ENCODE peak calls at places on chromosomes 12 and 14, in five cellular contexts. A, Z, D, L and F are unnamed samples.

GRCh38 chr12:100858658-100859057 is 64.1 kb downstream of the ANO4 start:
- DNase-seq in A (no peak), Z (no peak), D (no peak), L (no peak), F (no peak)

GRCh38 chr14:91961297-91962220 is 14.1 kb upstream of the FBLN5 start:
- DNase-seq in A (no peak), Z (no peak), D (no peak), L (no peak), F (no peak)

GRCh38 chr14:100155049-100155621 is 4.3 kb downstream of the DEGS2 start:
- DNase-seq in A (peak; percentile 33), Z (peak; percentile 91), D (peak; percentile 64), L (peak; percentile 6), F (peak; percentile 56)

GRCh38 chr12:122951406-122951805 is 14.9 kb downstream of the ABCB9 start:
- DNase-seq in A (peak; percentile 37), Z (no peak), D (peak; percentile 84), L (no peak), F (peak; percentile 58)

GRCh38 chr12:47636908-47637780 is 68.7 kb downstream of the RPAP3 start:
- DNase-seq in A (peak; percentile 69), Z (peak; percentile 94), D (peak; percentile 77), L (peak; percentile 45), F (peak; percentile 13)

GRCh38 chr12:124151583-124151982 is 143.3 kb upstream of the RFLNA start:
- DNase-seq in A (no peak), Z (no peak), D (no peak), L (no peak), F (no peak)

GRCh38 chr14:104316723-104317499 is 178.5 kb downstream of the KIF26A start:
- DNase-seq in A (no peak), Z (no peak), D (no peak), L (no peak), F (no peak)

GRCh38 chr12:22981711-22982110 is 356.7 kb downstream of the ETNK1 start:
- DNase-seq in A (no peak), Z (peak; percentile 27), D (no peak), L (no peak), F (peak; percentile 40)

GRCh38 chr14:101289911-101290310 is 271.4 kb upstream of the DIO3 start:
- DNase-seq in A (no peak), Z (no peak), D (no peak), L (no peak), F (no peak)

GRCh38 chr12:12909228-12909994 is 18.0 kb downstream of the GPRC5A start:
- DNase-seq in A (no peak), Z (no peak), D (no peak), L (no peak), F (no peak)

GRCh38 chr12:71664411-71665108 is 459 bp downstream of the THAP2 start:
- DNase-seq in A (no peak), Z (no peak), D (no peak), L (no peak), F (no peak)

GRCh38 chr14:22939684-22940083 is 10.5 kb upstream of the PRMT5 start:
- DNase-seq in A (no peak), Z (no peak), D (peak; percentile 64), L (no peak), F (no peak)

GRCh38 chr12:68259318-68259940 is 6.0 kb upstream of the IL22 start:
- DNase-seq in A (no peak), Z (no peak), D (peak; percentile 89), L (no peak), F (no peak)

GRCh38 chr12:92608418-92609091 is 94.2 kb upstream of the PLEKHG7 start:
- DNase-seq in A (peak; percentile 33), Z (peak; percentile 64), D (peak; percentile 73), L (peak; percentile 19), F (peak; percentile 51)

GRCh38 chr14:35406090-35406489 is 1.5 kb upstream of the NFKBIA start:
- DNase-seq in A (no peak), Z (no peak), D (no peak), L (no peak), F (no peak)

GRCh38 chr14:32013083-32013482 is 64.0 kb upstream of the ARHGAP5 start:
- DNase-seq in A (no peak), Z (peak; percentile 75), D (no peak), L (no peak), F (no peak)

DNA sequence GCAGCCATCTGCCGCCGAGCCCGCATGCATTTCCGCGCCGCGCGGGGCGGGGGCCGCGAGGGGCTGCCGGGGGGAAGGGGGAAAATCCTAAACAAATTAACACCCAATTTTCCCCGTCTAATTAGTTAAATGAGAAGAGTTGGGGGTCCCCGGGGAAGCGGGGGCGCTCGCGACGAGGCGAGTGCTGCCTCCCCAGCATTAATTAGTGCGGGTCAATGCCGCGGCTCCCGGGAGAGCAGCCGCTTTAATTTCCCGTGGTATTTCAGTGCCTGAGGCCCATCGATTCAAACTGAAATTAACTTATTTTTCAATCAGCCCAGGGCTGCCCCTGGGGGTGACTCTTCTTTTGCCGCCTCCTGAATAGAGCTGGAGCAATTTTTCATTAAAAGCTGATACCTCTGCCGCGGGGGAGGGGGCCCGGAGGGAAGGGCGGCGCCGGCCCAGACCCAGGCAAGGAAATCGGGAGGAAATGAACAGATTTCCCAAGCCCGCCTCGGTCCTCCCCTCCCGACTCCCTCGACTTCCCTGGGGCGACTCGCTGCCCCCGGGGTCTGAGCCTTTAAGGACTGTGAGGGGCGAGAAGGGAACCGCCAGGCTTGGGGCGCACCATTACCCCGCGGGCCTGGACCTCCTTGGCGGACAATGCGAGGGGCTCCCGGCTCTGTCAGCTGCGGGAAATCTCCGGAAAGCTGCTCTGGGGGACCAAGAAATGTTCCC is 18.9 kb downstream of the VSX2 start:
- DNase-seq in A (no peak), Z (peak; percentile 36), D (no peak), L (no peak), F (no peak)
- TF ChIP-seq EZH2 in A (no peak), Z (peak; percentile 29), D (no peak), L (no peak), F (peak; percentile 93)

GRCh38 chr12:75227132-75227531 is 17.5 kb upstream of the KCNC2 start:
- DNase-seq in A (no peak), Z (no peak), D (no peak), L (no peak), F (no peak)
- H3K9me2 ChIP-seq in A (no peaks in the 10 kb centered on the region), Z (no peaks in the 10 kb centered on the region), D (no peaks in the 10 kb centered on the region), L (no peaks in the 10 kb centered on the region), F (no peaks in the 10 kb centered on the region)

DNA sequence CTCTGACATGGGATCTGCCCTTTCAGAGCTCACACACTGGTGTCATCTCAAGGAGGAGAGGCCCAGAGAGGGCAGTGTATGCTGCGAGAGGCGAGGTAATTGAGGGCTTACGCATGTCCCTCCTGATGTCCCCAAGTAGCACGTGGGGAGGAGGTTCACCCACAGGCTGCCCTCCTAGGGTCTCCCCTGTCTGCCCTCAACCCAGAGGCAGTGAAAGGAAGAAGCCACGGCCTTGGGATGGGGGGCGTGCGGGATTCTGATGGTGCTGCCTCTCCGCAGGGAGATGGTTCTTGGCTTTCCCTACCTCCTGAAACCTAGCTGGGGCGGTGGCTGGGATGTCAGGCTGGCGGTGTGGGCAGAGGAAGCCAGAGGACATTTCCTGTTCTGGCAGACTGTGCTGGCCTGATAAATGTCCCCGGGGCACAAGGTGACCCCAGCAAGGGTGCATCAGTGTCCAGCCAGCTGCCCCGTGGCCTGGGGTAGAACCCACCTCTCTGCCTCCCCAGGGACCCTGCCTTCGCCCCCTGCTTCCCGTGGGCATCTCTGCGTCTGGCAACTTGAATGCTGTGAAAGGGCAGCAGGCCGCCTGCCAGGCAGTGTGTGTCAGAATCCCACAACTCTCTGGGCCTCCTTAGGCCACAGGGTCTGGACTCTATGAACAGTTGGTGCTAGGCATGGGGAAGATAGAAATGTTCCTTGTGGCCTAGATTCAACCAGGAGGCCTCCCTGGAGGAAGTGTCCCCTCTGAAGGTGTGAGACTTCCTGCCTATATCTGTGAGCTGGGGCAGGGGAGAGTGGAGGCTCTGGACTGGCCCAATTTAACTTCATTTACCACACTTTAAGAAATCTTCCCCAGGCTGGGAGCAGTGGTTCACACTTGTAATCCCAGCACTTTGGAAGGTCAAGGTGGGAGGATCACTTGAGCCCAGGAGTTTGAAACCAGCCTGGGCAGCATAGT is 4.8 kb downstream of the SH2B3 start:
- DNase-seq in A (no peak), Z (no peak), D (no peak), L (no peak), F (no peak)
- H3K79me2 ChIP-seq in A (peaks cover 49% of the 10 kb centered on the region), Z (peaks cover 96% of the 10 kb centered on the region), D (peaks cover 55% of the 10 kb centered on the region), L (peaks cover 62% of the 10 kb centered on the region), F (peaks cover 39% of the 10 kb centered on the region)

DNA sequence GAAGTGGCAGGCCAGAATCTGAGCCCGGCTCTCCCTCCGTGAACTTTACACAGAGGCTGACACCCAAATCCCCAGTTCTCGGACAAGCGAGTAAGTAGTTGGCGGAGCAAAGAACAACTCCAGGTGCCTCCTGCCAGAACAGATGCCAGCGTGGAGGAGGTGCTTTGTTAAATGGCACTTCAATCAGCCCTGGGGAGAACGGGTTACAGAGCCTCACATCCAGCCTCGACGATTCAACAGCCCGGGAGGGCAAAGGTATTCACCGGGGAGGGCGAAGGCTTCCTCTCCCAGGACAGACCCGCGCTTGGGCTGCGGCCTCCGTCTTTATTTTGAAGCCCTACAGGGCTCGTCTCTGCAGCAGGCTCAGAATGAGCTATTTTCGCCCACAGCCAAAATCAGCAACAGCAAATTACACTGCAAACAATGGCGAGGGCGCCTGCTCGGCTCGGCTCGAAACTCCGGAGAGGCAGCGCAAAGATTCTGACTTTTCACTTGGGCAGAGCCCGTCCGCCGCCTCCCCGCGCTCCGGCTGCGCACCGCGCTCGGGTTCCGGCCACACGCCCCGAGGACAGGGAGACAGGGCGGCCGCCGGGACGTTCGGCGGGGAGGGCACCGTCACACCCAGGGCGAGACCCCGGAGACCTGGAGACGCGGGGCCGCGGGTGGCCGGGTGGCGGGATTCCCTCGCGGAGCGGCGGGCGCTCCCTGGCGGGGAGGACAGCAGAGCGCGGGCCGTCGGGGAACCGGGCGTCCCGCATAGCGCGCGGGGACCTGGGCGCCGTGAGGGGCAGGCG is 811 bp downstream of the TMCC3 start:
- DNase-seq in A (no peak), Z (peak; percentile 67), D (peak; percentile 40), L (peak; percentile 57), F (peak; percentile 67)
- TF ChIP-seq EZH2 in A (no peak), Z (peak; percentile 28), D (no peak), L (no peak), F (no peak)

DNA sequence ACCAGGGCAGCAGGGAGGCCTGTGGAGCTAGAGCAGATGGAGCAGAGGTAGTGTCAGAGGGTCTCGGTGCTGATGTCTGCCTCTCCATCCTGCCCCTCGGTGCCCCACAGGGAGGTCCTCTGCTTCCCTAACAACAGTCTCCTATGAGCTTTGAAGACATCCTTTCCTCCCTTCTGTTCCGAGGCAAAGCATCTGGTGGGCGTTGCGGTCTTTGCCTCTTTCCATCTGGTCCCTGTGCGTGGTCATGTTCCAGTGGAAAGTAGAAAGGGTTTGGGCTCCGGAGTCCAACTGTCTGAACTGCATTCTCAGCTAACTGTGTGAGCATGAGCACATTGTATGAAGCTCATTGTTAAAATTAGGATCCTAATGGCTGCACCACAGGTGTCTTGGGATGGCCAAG is 370.6 kb downstream of the AACS start:
- DNase-seq in A (no peak), Z (no peak), D (no peak), L (no peak), F (no peak)
- H3K9me2 ChIP-seq in A (no peaks in the 10 kb centered on the region), Z (peaks cover 6% of the 10 kb centered on the region), D (no peaks in the 10 kb centered on the region), L (no peaks in the 10 kb centered on the region), F (no peaks in the 10 kb centered on the region)

DNA sequence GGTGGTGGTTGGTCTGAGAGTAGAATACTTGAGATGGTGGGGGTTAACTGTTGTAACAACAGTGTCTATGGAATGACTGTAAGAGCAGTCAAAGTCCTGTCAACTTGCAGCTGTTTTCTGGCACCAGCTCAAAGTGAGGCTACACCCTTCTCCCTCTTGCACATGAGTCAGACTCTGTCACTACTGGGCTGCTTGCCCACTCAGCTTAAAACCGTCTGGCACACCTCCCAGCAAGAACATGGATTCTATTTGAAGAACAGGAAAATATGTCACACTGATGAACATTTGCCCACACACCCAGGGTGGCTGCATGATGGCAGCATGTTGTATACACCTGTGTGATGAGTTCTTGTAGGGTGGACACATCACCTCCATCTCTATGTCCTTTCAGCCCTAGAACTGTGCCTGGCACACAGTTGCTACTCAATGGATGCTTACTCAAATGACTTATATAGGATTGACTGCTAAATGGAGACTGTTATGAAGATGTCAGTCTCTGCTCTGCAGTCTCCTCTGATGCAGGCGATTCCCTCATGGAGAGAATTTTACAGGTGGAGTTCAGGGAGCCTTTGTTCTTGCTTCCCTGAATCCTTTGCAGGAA is 19.3 kb upstream of the SERPINA6 start:
- DNase-seq in A (peak; percentile 95), Z (no peak), D (peak; percentile 93), L (no peak), F (peak; percentile 92)
- H3K79me2 ChIP-seq in A (no peaks in the 10 kb centered on the region), Z (no peaks in the 10 kb centered on the region), D (no peaks in the 10 kb centered on the region), L (no peaks in the 10 kb centered on the region), F (no peaks in the 10 kb centered on the region)